ENCODE peak calls at places on chromosomes 3 and 15, in nine cellular contexts. G is activated T-cell treated with anti-CD3 and anti-CD28 coated beads, Interleukin-2, amount 50 U/mL, for 24 hours; T is GM04504; R is stimulated activated CD8-positive, alpha-beta memory T cell treated with anti-CD3 and anti-CD28 coated beads, Interleukin-2, amount 100 ng/mL, for 48 hours; S is fibroblast of lung; Q is activated CD8-positive, alpha-beta memory T cell treated with anti-CD3 and anti-CD28 coated beads, Interleukin-2, amount 50 U/mL, for 48 hours; Y is HFF-Myc; J is neural crest cell; V is SIG-M5. E is an unnamed sample.

GRCh38 chr3:30167511-30168135 is 438.8 kb upstream of the TGFBR2 start:
- DNase-seq in G (no peak), T (no peak), R (no peak), S (peak), Q (no peak), Y (no peak), J (no peak), V (no peak), E (no peak)

GRCh38 chr3:128867200-128868125 is 12.0 kb upstream of the ACAD9 start:
- DNase-seq in G (no peak), T (no peak), R (no peak), S (no peak), Q (no peak), Y (no peak), J (peak), V (peak), E (peak)

GRCh38 chr15:91521996-91522395 is 331.5 kb upstream of the SLCO3A1 start:
- DNase-seq in G (no peak), T (no peak), R (no peak), S (peak), Q (no peak), Y (no peak), J (no peak), V (no peak), E (no peak)

GRCh38 chr3:80297720-80298119 is 529.9 kb upstream of the ROBO1 start:
- DNase-seq in G (no peak), T (no peak), R (no peak), S (no peak), Q (no peak), Y (no peak), J (no peak), V (no peak), E (no peak)

GRCh38 chr3:76132154-76132470 is 346.8 kb upstream of the ZNF717 start:
- DNase-seq in G (no peak), T (no peak), R (no peak), S (no peak), Q (no peak), Y (no peak), J (no peak), V (no peak), E (no peak)

GRCh38 chr3:52041118-52041847 is 15.1 kb downstream of the DUSP7 start:
- DNase-seq in G (no peak), T (no peak), R (no peak), S (no peak), Q (no peak), Y (no peak), J (no peak), V (no peak), E (no peak)

GRCh38 chr3:40035177-40035576 is 225.8 kb downstream of the MYRIP start:
- DNase-seq in G (no peak), T (no peak), R (no peak), S (peak), Q (no peak), Y (peak), J (no peak), V (no peak), E (no peak)

GRCh38 chr15:78076231-78077052 is 1.1 kb downstream of the TBC1D2B start:
- DNase-seq in G (no peak), T (no peak), R (no peak), S (no peak), Q (peak), Y (no peak), J (no peak), V (no peak), E (no peak)

GRCh38 chr15:72288796-72289596 is 16.6 kb upstream of the PARP6 start:
- DNase-seq in G (no peak), T (no peak), R (no peak), S (no peak), Q (peak), Y (no peak), J (no peak), V (no peak), E (peak)

GRCh38 chr3:183268361-183268760 is 15.3 kb downstream of the B3GNT5 start:
- DNase-seq in G (no peak), T (no peak), R (no peak), S (no peak), Q (no peak), Y (no peak), J (no peak), V (no peak), E (no peak)

GRCh38 chr3:184942735-184943134 is 130.8 kb downstream of the VPS8 start:
- DNase-seq in G (no peak), T (no peak), R (no peak), S (no peak), Q (no peak), Y (no peak), J (no peak), V (no peak), E (no peak)

GRCh38 chr3:146803746-146804145 is 198.6 kb upstream of the PLSCR5 start:
- DNase-seq in G (no peak), T (peak), R (no peak), S (peak), Q (no peak), Y (peak), J (no peak), V (no peak), E (no peak)

GRCh38 chr15:67836477-67836876 is 3.4 kb downstream of the RNU6-1 start:
- DNase-seq in G (peak), T (no peak), R (no peak), S (no peak), Q (no peak), Y (no peak), J (no peak), V (no peak), E (no peak)

GRCh38 chr3:102529452-102529851 is 94.6 kb downstream of the ZPLD1 start:
- DNase-seq in G (no peak), T (no peak), R (no peak), S (peak), Q (no peak), Y (no peak), J (no peak), V (no peak), E (no peak)

GRCh38 chr15:34240537-34240936 is 15.7 kb downstream of the EMC4 start:
- DNase-seq in G (no peak), T (no peak), R (no peak), S (no peak), Q (no peak), Y (no peak), J (no peak), V (no peak), E (no peak)

GRCh38 chr3:65914740-65915366 is 123.9 kb downstream of the MAGI1 start:
- DNase-seq in G (no peak), T (no peak), R (no peak), S (no peak), Q (no peak), Y (no peak), J (no peak), V (no peak), E (no peak)

GRCh38 chr3:157823050-157823449 is 283.2 kb downstream of the SHOX2 start:
- DNase-seq in G (no peak), T (no peak), R (no peak), S (no peak), Q (no peak), Y (no peak), J (no peak), V (no peak), E (no peak)

GRCh38 chr3:45180051-45180450 is 33.9 kb upstream of the CDCP1 start:
- DNase-seq in G (peak), T (no peak), R (no peak), S (peak), Q (no peak), Y (no peak), J (no peak), V (no peak), E (no peak)

GRCh38 chr3:183092256-183092655 is 7.0 kb downstream of the MCCC1 start:
- DNase-seq in G (no peak), T (no peak), R (no peak), S (no peak), Q (no peak), Y (no peak), J (no peak), V (no peak), E (no peak)

GRCh38 chr3:86723433-86723832 is 267.5 kb downstream of the VGLL3 start:
- DNase-seq in G (no peak), T (no peak), R (no peak), S (no peak), Q (no peak), Y (no peak), J (no peak), V (no peak), E (no peak)

GRCh38 chr3:63343674-63344073 is 65.6 kb downstream of the SYNPR start:
- DNase-seq in G (peak), T (peak), R (no peak), S (peak), Q (peak), Y (peak), J (no peak), V (no peak), E (peak)

GRCh38 chr3:107661447-107662108 is 138.8 kb downstream of the BBX start:
- DNase-seq in G (no peak), T (no peak), R (no peak), S (peak), Q (no peak), Y (no peak), J (no peak), V (no peak), E (no peak)

GRCh38 chr3:177335728-177336127 is 138.4 kb upstream of the TBL1XR1 start:
- DNase-seq in G (no peak), T (no peak), R (no peak), S (peak), Q (no peak), Y (no peak), J (no peak), V (no peak), E (no peak)

GRCh38 chr3:160754371-160754854 is 1.6 kb upstream of the PPM1L start:
- DNase-seq in G (no peak), T (peak), R (no peak), S (peak), Q (no peak), Y (no peak), J (peak), V (no peak), E (no peak)

GRCh38 chr15:62601779-62602540 is 436.9 kb upstream of the C2CD4B start:
- DNase-seq in G (no peak), T (no peak), R (no peak), S (no peak), Q (no peak), Y (no peak), J (no peak), V (no peak), E (no peak)

GRCh38 chr15:34808016-34808415 is 12.7 kb upstream of the ACTC1 start:
- DNase-seq in G (no peak), T (no peak), R (no peak), S (peak), Q (no peak), Y (no peak), J (no peak), V (no peak), E (no peak)

GRCh38 chr3:15769256-15769915 is 28.4 kb downstream of the ANKRD28 start:
- DNase-seq in G (no peak), T (no peak), R (no peak), S (peak), Q (no peak), Y (no peak), J (no peak), V (no peak), E (no peak)

GRCh38 chr3:71415708-71416108 is 167.8 kb downstream of the FOXP1 start:
- DNase-seq in G (no peak), T (no peak), R (no peak), S (peak), Q (no peak), Y (no peak), J (no peak), V (no peak), E (no peak)

E was measured in Right ventricle myocardium inferior.